ENCODE peak calls at places on chromosome 18, in ten cellular contexts. O is ovary, Z is testis, B is Peyer's patch, U is GM12891, N is sigmoid colon, K is HCT116, R is GM12892, M is upper lobe of left lung, V is uterus. E is an unnamed sample.

GRCh38 chr18:64332851-64333250 is 184.0 kb upstream of the LINC00305 start:
- DNase-seq in V (no peak), O (no peak), N (no peak), U (no peak), R (no peak), K (no peak), B (no peak), Z (no peak), M (no peak), E (no peak)

GRCh38 chr18:36835927-36836326 is 7.0 kb downstream of the KIAA1328 start:
- DNase-seq in V (no peak), K (no peak), R (no peak), O (no peak), M (no peak), N (no peak), B (no peak), Z (no peak), U (no peak), E (no peak)

GRCh38 chr18:44826418-44827259 is 146.0 kb downstream of the SETBP1 start:
- DNase-seq in R (no peak), V (peak; percentile 95), Z (peak; percentile 93), O (peak; percentile 89), B (no peak), N (peak; percentile 95), U (no peak), K (no peak), M (peak; percentile 69), E (no peak)

GRCh38 chr18:36711813-36712444 is 116.9 kb downstream of the TPGS2 start:
- DNase-seq in Z (no peak), M (no peak), R (no peak), V (peak; percentile 46), K (peak; percentile 35), U (no peak), N (no peak), O (no peak), B (no peak), E (peak; percentile 22)

GRCh38 chr18:394276-394996 is 106.1 kb downstream of the COLEC12 start:
- DNase-seq in U (no peak), Z (no peak), K (no peak), B (no peak), N (no peak), O (no peak), R (no peak), M (no peak), V (no peak), E (no peak)

GRCh38 chr18:44518091-44518490 is 162.6 kb upstream of the SETBP1 start:
- DNase-seq in R (no peak), U (no peak), Z (no peak), O (no peak), K (no peak), B (no peak), N (no peak), V (peak; percentile 30), M (no peak), E (no peak)

GRCh38 chr18:58819051-58819450 is 45.6 kb upstream of the ZNF532 start:
- DNase-seq in B (no peak), Z (no peak), R (no peak), U (peak; percentile 22), M (no peak), V (no peak), K (no peak), O (no peak), N (no peak), E (no peak)

GRCh38 chr18:77063256-77063655 is 69.3 kb downstream of the MBP start:
- DNase-seq in K (no peak), B (peak; percentile 91), M (peak; percentile 80), N (no peak), Z (no peak), V (no peak), O (no peak), R (peak; percentile 52), U (peak; percentile 61), E (no peak)

GRCh38 chr18:3297025-3297984 is 35.4 kb downstream of the MYL12B start:
- DNase-seq in N (peak; percentile 88), U (peak; percentile 49), Z (peak; percentile 96), R (peak; percentile 41), O (peak; percentile 58), M (peak; percentile 96), B (peak; percentile 94), K (peak; percentile 94), V (peak; percentile 73), E (no peak)
- TF ChIP-seq POLR2A in N (no peak), U (peak; percentile 88), Z (no peak), R (peak; percentile 90), O (no peak), M (no peak), B (peak; percentile 23), K (peak; percentile 95), V (peak; percentile 39), E (no peak)

DNA sequence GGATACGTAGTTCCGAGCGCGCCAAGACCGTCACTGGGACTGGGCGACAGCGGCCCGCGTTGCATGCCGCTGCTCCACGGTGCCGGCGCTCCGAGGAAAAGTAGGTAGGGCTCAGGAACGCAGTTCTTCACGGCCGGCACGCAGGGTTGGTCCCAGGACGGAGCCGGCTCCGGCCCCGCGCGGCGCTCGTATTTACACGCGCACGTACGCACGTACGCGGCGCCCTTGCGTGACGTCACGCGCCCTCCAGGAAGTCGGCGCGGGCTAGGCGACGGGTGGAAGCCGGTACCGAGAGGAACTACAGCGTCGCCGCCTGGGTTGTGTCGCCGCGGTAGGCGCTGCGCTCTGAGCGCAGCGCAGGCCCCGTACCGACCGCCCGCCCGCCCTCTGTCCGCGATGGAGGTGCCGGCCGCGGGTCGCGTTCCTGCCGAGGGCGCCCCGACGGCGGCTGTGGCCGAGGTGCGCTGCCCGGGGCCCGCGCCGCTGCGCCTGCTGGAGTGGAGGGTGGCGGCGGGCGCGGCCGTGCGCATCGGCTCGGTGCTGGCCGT is at the start of gene CTDP1:
- DNase-seq in R (peak; percentile 94), V (peak; percentile 87), U (peak; percentile 95), Z (peak; percentile 93), N (peak; percentile 96), K (peak; percentile 81), M (peak; percentile 90), B (peak; percentile 90), O (peak; percentile 88), E (peak; percentile 57)
- TF ChIP-seq POLR2A in R (peak; percentile 69), V (peak; percentile 45), U (peak; percentile 33), Z (no peak), N (no peak), K (no peak), M (no peak), B (peak; percentile 77), O (peak; percentile 27), E (no peak)

DNA sequence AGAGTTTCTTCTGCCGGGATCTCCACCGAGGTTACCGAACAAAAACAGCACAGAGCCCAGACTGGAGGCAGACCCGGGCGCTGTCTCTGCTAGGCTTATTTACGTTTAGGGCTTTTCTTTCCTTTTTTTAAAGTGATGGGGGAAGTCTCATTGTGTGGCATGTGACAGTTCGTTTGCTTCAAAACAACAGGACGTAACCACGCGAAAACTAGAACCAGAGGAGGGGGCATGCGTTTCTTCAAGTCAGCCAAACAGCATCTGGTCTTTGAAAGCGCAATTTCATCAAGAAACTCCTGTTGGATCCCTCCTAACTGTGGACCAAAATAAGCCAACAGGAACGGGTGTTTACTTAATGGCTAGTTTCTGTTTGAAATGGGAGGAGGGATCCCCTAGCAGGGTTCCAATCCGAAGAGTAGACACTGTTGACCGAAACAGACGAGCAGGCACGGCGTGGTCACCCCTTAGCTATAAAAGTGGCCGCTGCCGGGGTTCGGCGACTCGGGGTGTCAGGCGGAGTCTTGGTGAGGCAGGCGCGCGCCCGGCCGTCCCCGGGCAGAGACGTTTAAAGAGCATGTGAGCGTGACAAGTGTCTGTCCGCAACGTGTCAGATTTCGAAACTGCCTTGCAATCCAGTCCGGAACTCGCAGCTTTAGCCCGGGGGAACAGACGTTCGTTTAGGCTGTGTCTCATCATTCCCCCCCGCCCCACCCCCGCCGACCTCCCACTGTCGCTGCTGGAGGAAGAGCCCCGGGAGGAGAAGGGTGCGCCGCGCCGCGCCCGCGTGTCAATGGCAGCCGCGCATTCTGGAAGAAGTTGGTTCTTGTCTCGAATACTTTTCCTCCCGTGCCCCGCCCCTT is 899 bp upstream of the TGIF1 start:
- DNase-seq in B (peak; percentile 86), Z (peak; percentile 84), U (peak; percentile 50), V (peak; percentile 77), O (peak; percentile 63), K (peak; percentile 70), M (peak; percentile 94), R (peak; percentile 52), N (peak; percentile 95), E (peak; percentile 35)
- TF ChIP-seq POLR2A in B (peak; percentile 78), Z (peak; percentile 8), U (peak; percentile 64), V (peak; percentile 52), O (peak; percentile 58), K (no peak), M (no peak), R (no peak), N (peak; percentile 58), E (peak; percentile 43)

GRCh38 chr18:21112543-21113105 is 1.0 kb upstream of the ROCK1 start:
- DNase-seq in K (no peak), Z (no peak), R (no peak), O (no peak), M (no peak), U (no peak), B (no peak), N (no peak), V (no peak), E (no peak)

GRCh38 chr18:21109936-21110666 is 1.5 kb downstream of the ROCK1 start:
- DNase-seq in O (no peak), Z (no peak), K (no peak), R (no peak), U (no peak), N (no peak), B (no peak), M (no peak), V (no peak), E (no peak)

GRCh38 chr18:21111351-21112139 is at the start of gene ROCK1:
- DNase-seq in K (peak; percentile 89), Z (peak; percentile 97), N (peak; percentile 99), O (peak; percentile 99), R (peak; percentile 76), U (peak; percentile 81), M (peak; percentile 98), V (peak; percentile 99), B (peak; percentile 95), E (peak; percentile 75)

GRCh38 chr18:21112140-21112473 is 494 bp upstream of the ROCK1 start:
- DNase-seq in K (no peak), U (peak; percentile 11), N (no peak), R (no peak), M (no peak), O (no peak), V (peak; percentile 78), Z (no peak), B (no peak), E (no peak)

GRCh38 chr18:21110667-21111350 is 804 bp downstream of the ROCK1 start:
- DNase-seq in B (peak; percentile 71), V (peak; percentile 27), N (peak; percentile 74), K (no peak), U (peak; percentile 3), Z (peak; percentile 44), M (peak; percentile 63), O (no peak), R (peak; percentile 19), E (no peak)
- TF ChIP-seq POLR2A in B (no peak), V (no peak), N (no peak), K (no peak), U (no peak), Z (no peak), M (no peak), O (no peak), R (no peak), E (no peak)

DNA sequence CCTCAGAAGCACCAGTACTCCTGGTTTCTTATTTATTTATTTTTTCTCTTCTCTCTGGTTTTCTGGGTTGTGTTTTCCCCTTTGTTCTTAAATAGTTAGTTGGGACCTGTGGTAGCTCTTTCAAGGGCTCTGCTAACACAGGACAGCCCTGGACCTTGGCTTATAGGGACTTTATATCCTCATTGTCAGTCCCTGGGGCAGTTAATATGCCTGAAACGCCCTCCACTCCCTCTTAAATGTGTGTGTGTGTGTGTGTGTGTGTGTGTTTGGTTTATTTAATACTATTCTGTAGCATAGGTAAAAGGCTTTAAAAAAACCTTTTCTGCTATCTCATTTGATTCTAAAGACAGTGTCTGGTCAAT is 54.6 kb downstream of the GATA6 start:
- DNase-seq in M (no peak), Z (no peak), K (no peak), O (no peak), R (no peak), U (no peak), B (no peak), N (no peak), V (no peak), E (no peak)
- TF ChIP-seq POLR2A in M (no peak), Z (no peak), K (no peak), O (no peak), R (no peak), U (no peak), B (no peak), N (no peak), V (no peak), E (no peak)

E was measured in H54.